ENCODE peak calls at places on chromosomes 5 and 9, in four cellular contexts. W is esophagus squamous epithelium, U is brain microvascular endothelial cell, C is breast epithelium. B is an unnamed sample.

GRCh38 chr9:98707158-98708102 is 1.3 kb downstream of the GABBR2 start:
- DNase-seq in W (no peak), U (peak), C (no peak), B (peak)

GRCh38 chr9:138022121-138022741 is 144.6 kb downstream of the CACNA1B start:
- DNase-seq in W (no peak), U (no peak), C (no peak), B (no peak)

GRCh38 chr5:142466195-142466951 is 141.6 kb upstream of the SPRY4 start:
- DNase-seq in W (no peak), U (peak), C (no peak), B (no peak)

GRCh38 chr9:116156621-116157314 is 3.2 kb downstream of the PAPPA start:
- DNase-seq in W (no peak), U (peak), C (no peak), B (no peak)

GRCh38 chr9:130835441-130836298 is 616 bp downstream of the ABL1 start:
- DNase-seq in W (no peak), U (no peak), C (no peak), B (peak)

GRCh38 chr5:42970636-42971559 is 69.2 kb downstream of the ANXA2R start:
- DNase-seq in W (no peak), U (no peak), C (no peak), B (no peak)

GRCh38 chr5:73395274-73395673 is 53.3 kb downstream of the FOXD1 start:
- DNase-seq in W (no peak), U (no peak), C (no peak), B (no peak)

GRCh38 chr9:136667940-136668760 is 5.4 kb downstream of the EGFL7 start:
- DNase-seq in W (no peak), U (no peak), C (no peak), B (no peak)

GRCh38 chr9:98787766-98788335 is 8.5 kb downstream of the ANKS6 start:
- DNase-seq in W (no peak), U (no peak), C (no peak), B (no peak)

GRCh38 chr9:34457266-34458012 is 931 bp downstream of the FAM219A start:
- DNase-seq in W (no peak), U (peak), C (peak), B (peak)

GRCh38 chr5:108380531-108381021 is 1.3 kb downstream of the FBXL17 start:
- DNase-seq in W (no peak), U (no peak), C (no peak), B (peak)

GRCh38 chr9:130626249-130626982 is 38.0 kb upstream of the PRDM12 start:
- DNase-seq in W (no peak), U (no peak), C (no peak), B (peak)

GRCh38 chr5:149221326-149221725 is 50.3 kb upstream of the AFAP1L1 start:
- DNase-seq in W (no peak), U (no peak), C (no peak), B (no peak)

GRCh38 chr9:37920471-37921167 is 16.7 kb upstream of the SLC25A51 start:
- DNase-seq in W (no peak), U (no peak), C (no peak), B (no peak)

GRCh38 chr9:134320916-134321570 is 5.2 kb upstream of the RXRA start:
- DNase-seq in W (no peak), U (no peak), C (no peak), B (no peak)

GRCh38 chr5:81207009-81207408 is 26.1 kb upstream of the CKMT2 start:
- DNase-seq in W (no peak), U (peak), C (no peak), B (no peak)

GRCh38 chr9:14343948-14344547 is 30.1 kb upstream of the NFIB start:
- DNase-seq in W (no peak), U (no peak), C (no peak), B (no peak)

GRCh38 chr5:38008198-38008597 is 168.4 kb upstream of the GDNF start:
- DNase-seq in W (no peak), U (no peak), C (no peak), B (no peak)

GRCh38 chr5:65982635-65983034 is 56.3 kb downstream of the ERBIN start:
- DNase-seq in W (no peak), U (no peak), C (no peak), B (no peak)

GRCh38 chr9:120383999-120384924 is 195.7 kb downstream of the CDK5RAP2 start:
- DNase-seq in W (no peak), U (peak), C (peak), B (no peak)

GRCh38 chr5:132657676-132658382 is at the start of gene IL13:
- DNase-seq in W (no peak), U (no peak), C (no peak), B (no peak)

GRCh38 chr9:92669527-92669889 is 423 bp downstream of the IPPK start:
- DNase-seq in W (no peak), U (no peak), C (peak), B (no peak)

GRCh38 chr5:150751096-150751891 is 7.5 kb downstream of the DCTN4 start:
- DNase-seq in W (no peak), U (no peak), C (no peak), B (no peak)

GRCh38 chr5:62596691-62597090 is 18.1 kb downstream of the LRRC70 start:
- DNase-seq in W (no peak), U (no peak), C (no peak), B (no peak)

GRCh38 chr5:2338686-2339085 is 412.8 kb downstream of the IRX2 start:
- DNase-seq in W (no peak), U (no peak), C (no peak), B (no peak)

GRCh38 chr9:7315116-7315515 is 484.5 kb downstream of the DMAC1 start:
- DNase-seq in W (no peak), U (no peak), C (no peak), B (no peak)

GRCh38 chr5:93186031-93186682 is 394.9 kb downstream of the NR2F1-AS1 start:
- DNase-seq in W (no peak), U (peak), C (no peak), B (no peak)

GRCh38 chr5:110572709-110573108 is 153.8 kb downstream of the TMEM232 start:
- DNase-seq in W (no peak), U (no peak), C (no peak), B (no peak)

GRCh38 chr9:121154782-121155181 is 46.9 kb downstream of the RAB14 start:
- DNase-seq in W (no peak), U (no peak), C (no peak), B (no peak)

GRCh38 chr5:17216176-17216973 is 1.1 kb upstream of the BASP1 start:
- DNase-seq in W (peak), U (peak), C (peak), B (peak)

GRCh38 chr5:3049261-3049660 is 297.8 kb upstream of the IRX2 start:
- DNase-seq in W (no peak), U (no peak), C (no peak), B (no peak)

GRCh38 chr5:157951673-157952373 is 92.9 kb upstream of the CLINT1 start:
- DNase-seq in W (no peak), U (no peak), C (no peak), B (no peak)

GRCh38 chr5:172603425-172603824 is 37.6 kb upstream of the NEURL1B start:
- DNase-seq in W (no peak), U (peak), C (peak), B (peak)

GRCh38 chr9:131179561-131180219 is 54.3 kb downstream of the NUP214 start:
- DNase-seq in W (no peak), U (peak), C (no peak), B (no peak)

GRCh38 chr9:85876628-85877027 is 64.3 kb upstream of the NAA35 start:
- DNase-seq in W (no peak), U (no peak), C (no peak), B (no peak)

DNA sequence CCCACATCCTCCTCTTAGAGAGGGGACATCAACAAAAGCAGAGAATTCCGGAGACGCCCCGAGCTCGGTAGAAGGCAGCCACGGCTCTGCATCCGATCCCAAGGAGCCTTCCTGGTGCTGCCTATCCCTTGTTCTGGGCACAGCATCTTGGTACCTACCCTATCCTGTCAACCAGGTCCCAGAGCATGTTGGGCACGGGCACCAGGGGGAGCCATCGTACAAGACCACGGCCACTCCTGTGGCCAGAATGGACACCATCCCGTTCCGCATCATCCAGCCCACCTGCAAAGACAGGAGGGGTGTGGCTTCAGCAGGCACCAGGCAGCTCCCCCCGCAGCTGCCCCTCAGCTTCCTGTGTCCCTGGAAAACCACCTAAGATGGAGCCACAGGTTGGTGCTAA is 62.7 kb upstream of the ZNF354A start:
- DNase-seq in W (no peak), U (no peak), C (no peak), B (peak)
- TF ChIP-seq CTCF in W (no peak), U (peak), C (peak), B (peak)

DNA sequence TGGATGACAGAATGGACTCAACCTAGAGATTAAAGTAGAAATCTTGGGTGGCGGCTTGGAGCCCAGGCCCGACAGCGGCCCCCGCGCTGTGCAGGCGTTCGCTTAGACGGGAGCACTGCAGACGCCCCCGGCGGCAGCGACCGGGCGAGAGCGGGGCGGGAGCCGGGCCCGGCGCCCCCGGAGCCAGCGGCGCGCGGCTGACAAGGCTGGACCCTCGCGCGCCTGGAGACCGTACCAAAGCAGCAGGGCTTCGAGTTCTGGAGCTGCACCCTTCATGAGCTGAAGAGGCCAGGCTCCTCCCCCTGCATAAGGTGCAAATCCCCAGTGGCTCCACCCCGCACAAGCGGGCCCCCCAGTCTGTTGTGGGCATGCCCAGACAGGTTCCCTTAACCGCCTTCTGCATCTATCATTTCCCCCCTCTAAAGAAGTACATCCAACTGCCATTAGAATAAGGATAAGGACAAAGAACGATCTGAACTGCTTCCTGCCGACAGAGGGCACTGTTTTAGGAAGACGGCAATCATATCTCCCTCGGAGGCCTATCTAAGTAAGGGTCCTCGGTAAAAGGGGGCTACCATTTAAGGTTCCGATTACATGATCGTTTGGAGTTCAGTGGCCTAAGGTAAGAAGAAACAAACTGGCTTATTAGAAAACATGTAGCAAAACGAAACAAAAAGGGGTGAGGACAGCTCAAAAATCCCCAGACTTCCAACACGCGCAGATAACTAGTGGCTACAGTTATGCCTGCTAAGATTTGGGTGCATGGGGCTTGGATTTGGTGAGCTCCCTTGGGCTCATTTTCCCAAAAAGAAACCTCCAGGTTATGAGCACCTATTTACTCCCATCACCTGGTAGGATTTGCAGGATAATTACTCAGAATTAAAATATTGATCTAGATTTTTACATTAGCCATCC is 66.3 kb downstream of the RGMB start:
- DNase-seq in W (no peak), U (no peak), C (no peak), B (no peak)
- TF ChIP-seq CTCF in W (no peak), U (peak), C (no peak), B (no peak)

DNA sequence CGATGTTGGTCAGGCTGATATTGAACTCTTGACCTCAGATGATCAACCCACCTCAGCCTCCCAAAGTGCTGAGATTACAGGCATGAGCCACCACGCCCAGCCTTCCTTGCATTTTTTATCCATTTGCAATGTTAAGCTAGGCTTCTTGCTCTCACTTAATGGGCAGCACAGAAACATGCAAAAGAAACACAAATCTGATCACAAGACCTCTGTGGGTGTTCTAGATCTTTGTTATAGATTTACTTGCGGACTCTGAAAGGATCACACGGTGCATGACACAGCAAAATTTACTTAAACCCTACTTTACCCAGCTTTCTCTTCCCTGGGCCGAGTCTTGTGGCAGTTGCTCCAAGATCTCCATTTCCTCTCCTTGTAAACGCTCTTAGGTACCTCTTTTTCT is 71.3 kb downstream of the PSAT1 start:
- DNase-seq in W (no peak), U (no peak), C (no peak), B (no peak)
- TF ChIP-seq CTCF in W (no peak), U (no peak), C (no peak), B (no peak)

GRCh38 chr5:135220394-135221186 is 178.4 kb downstream of the MACROH2A1 start:
- DNase-seq in W (no peak), U (no peak), C (no peak), B (no peak)

GRCh38 chr5:135221187-135221473 is 177.9 kb downstream of the MACROH2A1 start:
- DNase-seq in W (no peak), U (no peak), C (no peak), B (no peak)

GRCh38 chr5:135222771-135223170 is 176.3 kb downstream of the MACROH2A1 start:
- DNase-seq in W (no peak), U (no peak), C (no peak), B (no peak)

GRCh38 chr5:135222171-135222681 is 176.8 kb downstream of the MACROH2A1 start:
- DNase-seq in W (no peak), U (no peak), C (no peak), B (no peak)

DNA sequence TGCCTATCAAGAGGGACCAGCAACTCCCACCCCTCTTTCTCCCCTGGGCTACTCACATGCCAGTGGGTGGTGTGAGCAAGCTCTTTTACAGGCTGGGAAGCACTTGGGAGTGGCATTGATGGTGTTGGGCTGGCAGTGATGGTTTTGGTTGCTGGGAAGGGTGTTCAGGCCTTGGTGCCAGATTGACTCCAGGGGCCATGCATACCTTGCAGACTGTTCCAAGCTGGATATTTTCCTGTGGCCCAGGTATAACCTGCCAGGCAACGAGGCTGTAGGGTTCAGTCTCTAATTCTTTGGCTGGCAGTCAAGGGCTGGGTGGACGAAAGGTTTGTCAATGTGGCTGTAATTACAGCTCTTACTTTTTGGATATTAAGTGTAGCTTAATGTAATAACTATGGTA is 177.3 kb downstream of the MACROH2A1 start:
- DNase-seq in W (no peak), U (no peak), C (no peak), B (no peak)
- TF ChIP-seq CTCF in W (no peak), U (no peak), C (no peak), B (no peak)

GRCh38 chr5:10365800-10366199 is 12.3 kb downstream of the MARCHF6 start:
- DNase-seq in W (no peak), U (no peak), C (no peak), B (no peak)

GRCh38 chr5:10367586-10367985 is 14.1 kb downstream of the MARCHF6 start:
- DNase-seq in W (no peak), U (no peak), C (no peak), B (no peak)

GRCh38 chr5:10363519-10364185 is 10.2 kb downstream of the MARCHF6 start:
- DNase-seq in W (no peak), U (no peak), C (no peak), B (no peak)

GRCh38 chr5:10366310-10367297 is 13.1 kb downstream of the MARCHF6 start:
- DNase-seq in W (no peak), U (peak), C (no peak), B (no peak)

DNA sequence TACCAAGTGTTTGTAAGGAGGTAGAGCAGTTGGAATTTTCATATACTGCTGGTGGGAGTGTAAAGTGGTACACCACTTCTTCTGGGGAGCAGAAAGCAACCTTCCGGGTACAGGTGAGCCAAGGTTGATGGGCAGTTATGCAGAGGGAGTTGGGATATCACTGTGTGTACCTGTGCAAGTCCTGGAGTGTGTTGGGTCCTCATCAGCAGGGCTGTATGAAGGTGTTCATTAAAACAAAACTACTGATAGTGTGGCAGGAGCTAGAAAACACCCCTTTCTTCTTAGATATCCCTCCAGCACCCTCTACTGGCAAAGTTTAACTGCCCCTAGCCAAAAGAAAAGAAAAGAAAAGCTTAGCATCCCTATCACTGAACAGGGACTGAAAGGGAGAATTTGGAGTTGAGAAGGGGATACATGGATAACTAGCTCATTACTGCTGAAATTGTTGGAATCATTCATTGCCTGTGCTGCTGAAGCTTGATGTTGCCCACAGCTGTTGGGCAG is 10.7 kb downstream of the MARCHF6 start:
- DNase-seq in W (no peak), U (no peak), C (no peak), B (no peak)
- TF ChIP-seq CTCF in W (no peak), U (no peak), C (no peak), B (peak)

DNA sequence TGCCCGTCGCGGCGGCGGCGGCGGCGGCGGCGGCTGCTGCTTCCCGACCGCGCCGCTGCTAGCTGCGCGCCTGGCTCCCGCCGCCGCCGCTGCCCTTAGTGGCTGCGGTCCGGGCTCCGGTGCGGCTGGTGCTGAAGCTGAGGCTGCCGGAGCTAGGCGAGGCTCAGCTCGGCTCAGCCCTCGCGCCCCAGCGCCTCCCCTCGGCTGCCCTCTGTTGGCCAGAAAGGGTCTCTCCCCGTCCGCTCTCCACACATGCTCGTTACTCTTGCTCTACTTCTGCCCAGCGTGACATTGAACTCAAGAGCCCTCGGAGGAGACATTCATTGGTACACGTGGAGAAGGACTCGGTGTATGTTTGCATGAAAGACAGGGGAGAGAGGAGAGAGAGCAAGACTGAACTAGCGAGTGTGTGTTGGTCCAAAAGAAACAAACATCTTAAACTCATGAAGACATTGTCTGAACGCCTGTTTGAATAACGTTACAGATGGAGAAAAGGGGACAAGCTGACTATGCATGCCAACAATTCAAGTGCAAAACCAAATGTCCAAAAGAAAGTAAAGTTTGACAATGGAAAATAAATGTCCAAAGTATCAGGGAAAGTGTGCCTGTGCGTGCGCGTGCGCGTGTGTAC is at the start of gene HCN1:
- DNase-seq in W (no peak), U (peak), C (peak), B (peak)
- TF ChIP-seq CTCF in W (no peak), U (peak), C (peak), B (peak)

GRCh38 chr5:58902765-58903164 is 319.9 kb downstream of the RAB3C start:
- DNase-seq in W (no peak), U (no peak), C (no peak), B (no peak)
- TF ChIP-seq CTCF in W (no peak), U (peak), C (no peak), B (no peak)

B was measured in neural crest cell.